ENCODE peak calls at places on chromosomes 1 and 21, in five cellular contexts. Y is spleen, D is stomach, E is GM23338, C is prostate gland. H is an unnamed sample.

GRCh38 chr21:45981154-45981606 is 390 bp upstream of the COL6A1 start:
- DNase-seq in Y (peak; percentile 88), D (peak; percentile 64), E (peak; percentile 85), C (peak; percentile 57), H (peak; percentile 37)

GRCh38 chr1:65247419-65248359 is 61.7 kb upstream of the DNAJC6 start:
- DNase-seq in Y (no peak), D (no peak), E (no peak), C (no peak), H (no peak)

GRCh38 chr1:220776725-220777326 is 9.9 kb upstream of the MTARC1 start:
- DNase-seq in Y (peak; percentile 95), D (peak; percentile 90), E (peak; percentile 92), C (peak; percentile 74), H (peak; percentile 39)

GRCh38 chr1:243236604-243237252 is 18.4 kb downstream of the CEP170 start:
- DNase-seq in Y (no peak), D (no peak), E (no peak), C (no peak), H (no peak)

GRCh38 chr1:183163311-183163710 is 22.8 kb upstream of the LAMC2 start:
- DNase-seq in Y (no peak), D (no peak), E (no peak), C (no peak), H (no peak)

GRCh38 chr1:30684881-30685795 is 38.2 kb downstream of the MATN1 start:
- DNase-seq in Y (no peak), D (peak; percentile 87), E (peak; percentile 99), C (peak; percentile 79), H (no peak)

GRCh38 chr1:167762061-167762746 is 40.4 kb downstream of the MPZL1 start:
- DNase-seq in Y (no peak), D (no peak), E (no peak), C (no peak), H (no peak)

GRCh38 chr1:228004887-228005462 is 1.8 kb upstream of the WNT3A start:
- DNase-seq in Y (peak; percentile 45), D (peak; percentile 4), E (peak; percentile 43), C (no peak), H (no peak)

GRCh38 chr1:180150982-180151381 is 3.7 kb upstream of the QSOX1 start:
- DNase-seq in Y (no peak), D (no peak), E (no peak), C (no peak), H (no peak)

GRCh38 chr1:43861985-43862735 is 71.4 kb upstream of the ARTN start:
- DNase-seq in Y (no peak), D (no peak), E (no peak), C (no peak), H (no peak)

GRCh38 chr1:165854101-165854845 is 26.9 kb downstream of the UCK2 start:
- DNase-seq in Y (no peak), D (no peak), E (no peak), C (no peak), H (no peak)

GRCh38 chr1:25245809-25246599 is 1.2 kb downstream of the RSRP1 start:
- DNase-seq in Y (peak; percentile 81), D (no peak), E (peak; percentile 63), C (no peak), H (no peak)

GRCh38 chr1:203663294-203663693 is 36.7 kb downstream of the ATP2B4 start:
- DNase-seq in Y (no peak), D (no peak), E (no peak), C (no peak), H (no peak)

GRCh38 chr1:8077120-8077573 is 51.0 kb upstream of the ERRFI1 start:
- DNase-seq in Y (no peak), D (peak; percentile 71), E (no peak), C (peak; percentile 48), H (no peak)

GRCh38 chr1:241503444-241503843 is 16.1 kb downstream of the FH start:
- DNase-seq in Y (no peak), D (no peak), E (no peak), C (no peak), H (no peak)

GRCh38 chr1:74467786-74468377 is 44.5 kb downstream of the LRRC53 start:
- DNase-seq in Y (no peak), D (no peak), E (peak; percentile 20), C (no peak), H (no peak)

GRCh38 chr1:153348511-153349362 is at the start of gene PGLYRP4:
- DNase-seq in Y (no peak), D (no peak), E (peak; percentile 42), C (no peak), H (no peak)

GRCh38 chr1:116218922-116219321 is 107.7 kb downstream of the MAB21L3 start:
- DNase-seq in Y (no peak), D (peak; percentile 45), E (no peak), C (no peak), H (no peak)

GRCh38 chr21:42124081-42124480 is 53.0 kb downstream of the UMODL1 start:
- DNase-seq in Y (peak; percentile 66), D (no peak), E (no peak), C (no peak), H (no peak)

GRCh38 chr1:2890221-2890850 is 88.8 kb upstream of the TTC34 start:
- DNase-seq in Y (no peak), D (no peak), E (no peak), C (no peak), H (no peak)

GRCh38 chr1:113675299-113675698 is 84.0 kb downstream of the PHTF1 start:
- DNase-seq in Y (no peak), D (no peak), E (no peak), C (no peak), H (no peak)

GRCh38 chr1:246609632-246610031 is 43.4 kb downstream of the CNST start:
- DNase-seq in Y (no peak), D (no peak), E (no peak), C (no peak), H (no peak)

DNA sequence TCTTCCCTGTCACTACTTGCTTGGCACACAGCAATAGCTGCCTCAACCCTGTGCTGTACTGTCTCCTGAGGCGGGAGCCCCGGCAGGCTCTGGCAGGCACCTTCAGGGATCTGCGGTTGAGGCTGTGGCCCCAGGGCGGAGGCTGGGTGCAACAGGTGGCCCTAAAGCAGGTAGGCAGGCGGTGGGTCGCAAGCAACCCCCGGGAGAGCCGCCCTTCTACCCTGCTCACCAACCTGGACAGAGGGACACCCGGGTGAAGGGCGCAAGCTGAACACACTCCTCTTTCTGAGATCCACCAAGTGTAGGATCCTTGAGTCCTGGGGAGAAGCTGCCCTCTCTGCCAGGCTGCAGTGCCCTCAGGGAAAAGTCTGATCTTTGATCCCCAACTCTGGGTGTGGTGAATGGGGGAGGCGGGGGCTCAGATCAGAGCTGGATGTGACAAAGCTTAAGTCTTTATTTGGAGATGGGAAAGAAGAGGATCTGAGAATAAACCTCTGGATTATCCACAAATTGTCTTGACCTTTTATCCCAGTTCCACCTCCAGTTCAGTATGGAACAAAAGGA is 1.2 kb downstream of the RXFP4 start:
- DNase-seq in Y (peak; percentile 71), D (no peak), E (no peak), C (no peak), H (no peak)
- TF ChIP-seq POLR2AphosphoS5 in Y (peak; percentile 3), D (no peak), E (no peak), C (no peak), H (no peak)

GRCh38 chr1:193762276-193762675 is 575.9 kb upstream of the B3GALT2 start:
- DNase-seq in Y (no peak), D (no peak), E (no peak), C (no peak), H (no peak)
- TF ChIP-seq POLR2AphosphoS5 in Y (no peak), D (no peak), E (no peak), C (no peak), H (no peak)

GRCh38 chr1:22365331-22366295 is 86.0 kb upstream of the ZBTB40 start:
- DNase-seq in Y (no peak), D (no peak), E (peak; percentile 30), C (no peak), H (no peak)
- TF ChIP-seq POLR2AphosphoS5 in Y (no peak), D (no peak), E (no peak), C (no peak), H (no peak)

GRCh38 chr1:28744184-28744583 is 7.4 kb downstream of the YTHDF2 start:
- DNase-seq in Y (no peak), D (no peak), E (no peak), C (no peak), H (no peak)
- TF ChIP-seq POLR2AphosphoS5 in Y (no peak), D (no peak), E (no peak), C (no peak), H (peak; percentile 14)

GRCh38 chr1:197775282-197776262 is at the start of gene DENND1B:
- DNase-seq in Y (peak; percentile 98), D (peak; percentile 86), E (peak; percentile 89), C (peak; percentile 81), H (peak; percentile 38)
- TF ChIP-seq POLR2AphosphoS5 in Y (peak; percentile 85), D (peak; percentile 57), E (peak; percentile 15), C (no peak), H (no peak)

GRCh38 chr21:15837603-15838002 is 107.8 kb downstream of the USP25 start:
- DNase-seq in Y (no peak), D (no peak), E (no peak), C (peak; percentile 19), H (no peak)
- TF ChIP-seq POLR2AphosphoS5 in Y (no peak), D (no peak), E (no peak), C (peak; percentile 74), H (no peak)

DNA sequence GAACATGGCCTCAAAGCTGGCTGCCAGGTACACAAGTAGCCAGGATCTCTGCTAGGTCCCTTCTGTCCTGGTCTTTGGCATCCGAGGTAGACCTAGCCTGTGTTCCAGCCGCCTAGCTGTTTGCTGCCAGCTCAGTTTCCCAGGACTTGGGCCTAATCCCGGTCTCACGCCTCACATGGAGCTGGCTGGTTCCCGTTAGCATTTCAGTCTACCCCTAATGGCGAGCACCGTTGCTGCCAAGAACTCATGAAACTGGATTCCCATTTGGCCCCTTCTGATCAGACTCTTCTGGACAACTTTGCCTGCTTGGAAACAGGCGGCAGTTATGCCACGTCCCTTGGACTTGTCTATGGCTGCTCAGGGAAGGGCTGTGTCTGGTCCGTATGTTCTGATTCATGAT is 26.2 kb upstream of the HHAT start:
- DNase-seq in Y (no peak), D (no peak), E (no peak), C (no peak), H (no peak)
- TF ChIP-seq POLR2AphosphoS5 in Y (no peak), D (no peak), E (no peak), C (no peak), H (no peak)

H was measured in GM12892.